ENCODE peak calls at places on chromosomes 3 and 15, in nine cellular contexts. One of them, this sample, is unnamed.

GRCh38 chr3:70805044-70805732 is 492.8 kb upstream of the MDFIC2 start:
- DNase-seq in GM12864: no peak
- DNase-seq in HFFc6: peak; percentile 12
- DNase-seq in progenitor cell of endocrine pancreas: no peak
- DNase-seq in right lobe of liver: no peak
- DNase-seq in thyroid gland: no peak
- DNase-seq in astrocyte of the spinal cord: peak; percentile 51
- DNase-seq in uterus: no peak
- DNase-seq in Panc1: no peak
- DNase-seq in this sample: peak; percentile 73

GRCh38 chr3:60053518-60054265 is 1003.9 kb upstream of the CFAP20DC start:
- DNase-seq in GM12864: no peak
- DNase-seq in HFFc6: no peak
- DNase-seq in progenitor cell of endocrine pancreas: no peak
- DNase-seq in right lobe of liver: no peak
- DNase-seq in thyroid gland: no peak
- DNase-seq in astrocyte of the spinal cord: peak; percentile 37
- DNase-seq in uterus: no peak
- DNase-seq in Panc1: no peak
- DNase-seq in this sample: no peak

GRCh38 chr15:88989578-88989977 is 76.4 kb upstream of the MFGE8 start:
- DNase-seq in GM12864: no peak
- DNase-seq in HFFc6: peak; percentile 95
- DNase-seq in progenitor cell of endocrine pancreas: no peak
- DNase-seq in right lobe of liver: no peak
- DNase-seq in thyroid gland: no peak
- DNase-seq in astrocyte of the spinal cord: peak; percentile 74
- DNase-seq in uterus: no peak
- DNase-seq in Panc1: no peak
- DNase-seq in this sample: peak; percentile 39

GRCh38 chr3:105613120-105613519 is 246.4 kb downstream of the ALCAM start:
- DNase-seq in GM12864: no peak
- DNase-seq in HFFc6: no peak
- DNase-seq in progenitor cell of endocrine pancreas: no peak
- DNase-seq in right lobe of liver: no peak
- DNase-seq in thyroid gland: peak; percentile 60
- DNase-seq in astrocyte of the spinal cord: no peak
- DNase-seq in uterus: no peak
- DNase-seq in Panc1: no peak
- DNase-seq in this sample: no peak

GRCh38 chr3:101779808-101780366 is 876 bp downstream of the NXPE3 start:
- DNase-seq in GM12864: no peak
- DNase-seq in HFFc6: no peak
- DNase-seq in progenitor cell of endocrine pancreas: no peak
- DNase-seq in right lobe of liver: no peak
- DNase-seq in thyroid gland: no peak
- DNase-seq in astrocyte of the spinal cord: no peak
- DNase-seq in uterus: no peak
- DNase-seq in Panc1: peak; percentile 22
- DNase-seq in this sample: no peak

GRCh38 chr3:25870452-25870851 is 80.6 kb downstream of the OXSM start:
- DNase-seq in GM12864: no peak
- DNase-seq in HFFc6: no peak
- DNase-seq in progenitor cell of endocrine pancreas: no peak
- DNase-seq in right lobe of liver: no peak
- DNase-seq in thyroid gland: no peak
- DNase-seq in astrocyte of the spinal cord: no peak
- DNase-seq in uterus: no peak
- DNase-seq in Panc1: no peak
- DNase-seq in this sample: peak; percentile 8

GRCh38 chr15:43977072-43977884 is 150.5 kb downstream of the WDR76 start:
- DNase-seq in GM12864: peak; percentile 35
- DNase-seq in HFFc6: no peak
- DNase-seq in progenitor cell of endocrine pancreas: no peak
- DNase-seq in right lobe of liver: no peak
- DNase-seq in thyroid gland: no peak
- DNase-seq in astrocyte of the spinal cord: no peak
- DNase-seq in uterus: no peak
- DNase-seq in Panc1: no peak
- DNase-seq in this sample: no peak

GRCh38 chr3:62888180-62888579 is 13.0 kb upstream of the CADPS start:
- DNase-seq in GM12864: no peak
- DNase-seq in HFFc6: no peak
- DNase-seq in progenitor cell of endocrine pancreas: no peak
- DNase-seq in right lobe of liver: no peak
- DNase-seq in thyroid gland: no peak
- DNase-seq in astrocyte of the spinal cord: no peak
- DNase-seq in uterus: no peak
- DNase-seq in Panc1: no peak
- DNase-seq in this sample: no peak

GRCh38 chr3:160098261-160098908 is 109.8 kb downstream of the IL12A start:
- DNase-seq in GM12864: no peak
- DNase-seq in HFFc6: no peak
- DNase-seq in progenitor cell of endocrine pancreas: no peak
- DNase-seq in right lobe of liver: no peak
- DNase-seq in thyroid gland: no peak
- DNase-seq in astrocyte of the spinal cord: no peak
- DNase-seq in uterus: no peak
- DNase-seq in Panc1: no peak
- DNase-seq in this sample: peak; percentile 45

GRCh38 chr15:81313686-81314085 is 10.3 kb downstream of the STARD5 start:
- DNase-seq in GM12864: no peak
- DNase-seq in HFFc6: no peak
- DNase-seq in progenitor cell of endocrine pancreas: no peak
- DNase-seq in right lobe of liver: peak; percentile 26
- DNase-seq in thyroid gland: no peak
- DNase-seq in astrocyte of the spinal cord: no peak
- DNase-seq in uterus: no peak
- DNase-seq in Panc1: no peak
- DNase-seq in this sample: no peak

GRCh38 chr15:89822951-89823701 is 8.5 kb upstream of the ANPEP start:
- DNase-seq in GM12864: no peak
- DNase-seq in HFFc6: peak; percentile 51
- DNase-seq in progenitor cell of endocrine pancreas: no peak
- DNase-seq in right lobe of liver: no peak
- DNase-seq in thyroid gland: no peak
- DNase-seq in astrocyte of the spinal cord: peak; percentile 42
- DNase-seq in uterus: no peak
- DNase-seq in Panc1: no peak
- DNase-seq in this sample: peak; percentile 24

GRCh38 chr3:124207873-124208473 is 216.0 kb upstream of the ROPN1 start:
- DNase-seq in GM12864: peak; percentile 69
- DNase-seq in HFFc6: no peak
- DNase-seq in progenitor cell of endocrine pancreas: no peak
- DNase-seq in right lobe of liver: no peak
- DNase-seq in thyroid gland: no peak
- DNase-seq in astrocyte of the spinal cord: no peak
- DNase-seq in uterus: no peak
- DNase-seq in Panc1: no peak
- DNase-seq in this sample: no peak

GRCh38 chr3:155076888-155077287 is 3.2 kb upstream of the MME start:
- DNase-seq in GM12864: no peak
- DNase-seq in HFFc6: no peak
- DNase-seq in progenitor cell of endocrine pancreas: no peak
- DNase-seq in right lobe of liver: no peak
- DNase-seq in thyroid gland: no peak
- DNase-seq in astrocyte of the spinal cord: no peak
- DNase-seq in uterus: no peak
- DNase-seq in Panc1: no peak
- DNase-seq in this sample: peak; percentile 35

GRCh38 chr3:126082334-126083137 is 1.4 kb downstream of the SLC41A3 start:
- DNase-seq in GM12864: no peak
- DNase-seq in HFFc6: no peak
- DNase-seq in progenitor cell of endocrine pancreas: no peak
- DNase-seq in right lobe of liver: no peak
- DNase-seq in thyroid gland: no peak
- DNase-seq in astrocyte of the spinal cord: no peak
- DNase-seq in uterus: no peak
- DNase-seq in Panc1: no peak
- DNase-seq in this sample: no peak

GRCh38 chr15:62287066-62287857 is 122.2 kb upstream of the C2CD4B start:
- DNase-seq in GM12864: no peak
- DNase-seq in HFFc6: no peak
- DNase-seq in progenitor cell of endocrine pancreas: no peak
- DNase-seq in right lobe of liver: no peak
- DNase-seq in thyroid gland: no peak
- DNase-seq in astrocyte of the spinal cord: no peak
- DNase-seq in uterus: no peak
- DNase-seq in Panc1: no peak
- DNase-seq in this sample: peak; percentile 5

GRCh38 chr15:26722621-26723160 is 50.2 kb downstream of the GABRB3 start:
- DNase-seq in GM12864: no peak
- DNase-seq in HFFc6: no peak
- DNase-seq in progenitor cell of endocrine pancreas: no peak
- DNase-seq in right lobe of liver: no peak
- DNase-seq in thyroid gland: no peak
- DNase-seq in astrocyte of the spinal cord: no peak
- DNase-seq in uterus: no peak
- DNase-seq in Panc1: no peak
- DNase-seq in this sample: no peak

GRCh38 chr3:79766474-79767193 is 1.2 kb downstream of the ROBO1 start:
- DNase-seq in GM12864: no peak
- DNase-seq in HFFc6: no peak
- DNase-seq in progenitor cell of endocrine pancreas: no peak
- DNase-seq in right lobe of liver: no peak
- DNase-seq in thyroid gland: no peak
- DNase-seq in astrocyte of the spinal cord: peak; percentile 9
- DNase-seq in uterus: no peak
- DNase-seq in Panc1: no peak
- DNase-seq in this sample: peak; percentile 20

GRCh38 chr3:127702151-127702578 is 29.4 kb downstream of the ABTB1 start:
- DNase-seq in GM12864: no peak
- DNase-seq in HFFc6: no peak
- DNase-seq in progenitor cell of endocrine pancreas: no peak
- DNase-seq in right lobe of liver: peak; percentile 93
- DNase-seq in thyroid gland: no peak
- DNase-seq in astrocyte of the spinal cord: no peak
- DNase-seq in uterus: no peak
- DNase-seq in Panc1: no peak
- DNase-seq in this sample: no peak

GRCh38 chr15:41561777-41562145 is 2.7 kb downstream of the TYRO3 start:
- DNase-seq in GM12864: no peak
- DNase-seq in HFFc6: no peak
- DNase-seq in progenitor cell of endocrine pancreas: no peak
- DNase-seq in right lobe of liver: no peak
- DNase-seq in thyroid gland: peak; percentile 30
- DNase-seq in astrocyte of the spinal cord: peak; percentile 72
- DNase-seq in uterus: peak; percentile 83
- DNase-seq in Panc1: no peak
- DNase-seq in this sample: peak; percentile 83
- TF ChIP-seq CTCF in GM12864: no peak
- TF ChIP-seq CTCF in HFFc6: no peak
- TF ChIP-seq CTCF in progenitor cell of endocrine pancreas: peak; percentile 34
- TF ChIP-seq CTCF in right lobe of liver: no peak
- TF ChIP-seq CTCF in thyroid gland: no peak
- TF ChIP-seq CTCF in astrocyte of the spinal cord: peak; percentile 44
- TF ChIP-seq CTCF in uterus: no peak
- TF ChIP-seq CTCF in Panc1: no peak
- TF ChIP-seq CTCF in this sample: peak; percentile 54

DNA sequence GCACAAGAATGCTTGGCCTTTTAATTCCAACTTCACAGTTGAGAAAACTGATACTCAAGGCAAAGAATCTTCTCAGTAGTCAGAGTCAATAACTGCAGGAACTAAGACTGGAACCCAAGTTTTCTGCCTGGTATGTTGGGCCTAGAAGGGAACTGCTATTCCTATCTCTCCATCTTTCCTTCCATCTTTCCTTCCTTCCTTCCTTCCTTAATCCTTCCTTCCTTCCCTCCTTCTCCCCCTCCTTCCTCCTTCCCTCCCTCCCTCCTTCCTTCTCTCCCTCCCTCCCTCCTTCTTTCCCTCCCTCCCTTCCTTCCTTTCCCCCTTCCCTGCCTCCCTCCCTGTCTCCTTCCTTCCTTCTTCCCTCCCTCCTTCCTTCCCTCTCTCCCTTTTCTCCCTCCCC is 131.2 kb downstream of the RORA start:
- DNase-seq in GM12864: no peak
- DNase-seq in HFFc6: no peak
- DNase-seq in progenitor cell of endocrine pancreas: no peak
- DNase-seq in right lobe of liver: no peak
- DNase-seq in thyroid gland: no peak
- DNase-seq in astrocyte of the spinal cord: no peak
- DNase-seq in uterus: no peak
- DNase-seq in Panc1: no peak
- DNase-seq in this sample: no peak
- TF ChIP-seq CTCF in GM12864: no peak
- TF ChIP-seq CTCF in HFFc6: no peak
- TF ChIP-seq CTCF in progenitor cell of endocrine pancreas: no peak
- TF ChIP-seq CTCF in right lobe of liver: no peak
- TF ChIP-seq CTCF in thyroid gland: no peak
- TF ChIP-seq CTCF in astrocyte of the spinal cord: no peak
- TF ChIP-seq CTCF in uterus: no peak
- TF ChIP-seq CTCF in Panc1: no peak
- TF ChIP-seq CTCF in this sample: no peak

GRCh38 chr15:68018797-68019196 is 35.3 kb upstream of the PIAS1 start:
- DNase-seq in GM12864: no peak
- DNase-seq in HFFc6: no peak
- DNase-seq in progenitor cell of endocrine pancreas: no peak
- DNase-seq in right lobe of liver: no peak
- DNase-seq in thyroid gland: no peak
- DNase-seq in astrocyte of the spinal cord: no peak
- DNase-seq in uterus: no peak
- DNase-seq in Panc1: no peak
- DNase-seq in this sample: no peak

GRCh38 chr15:68023307-68024101 is 30.6 kb upstream of the PIAS1 start:
- DNase-seq in GM12864: no peak
- DNase-seq in HFFc6: no peak
- DNase-seq in progenitor cell of endocrine pancreas: no peak
- DNase-seq in right lobe of liver: no peak
- DNase-seq in thyroid gland: no peak
- DNase-seq in astrocyte of the spinal cord: no peak
- DNase-seq in uterus: no peak
- DNase-seq in Panc1: no peak
- DNase-seq in this sample: no peak

GRCh38 chr15:68022061-68022460 is 32.1 kb upstream of the PIAS1 start:
- DNase-seq in GM12864: no peak
- DNase-seq in HFFc6: no peak
- DNase-seq in progenitor cell of endocrine pancreas: no peak
- DNase-seq in right lobe of liver: peak; percentile 69
- DNase-seq in thyroid gland: peak; percentile 7
- DNase-seq in astrocyte of the spinal cord: no peak
- DNase-seq in uterus: peak; percentile 60
- DNase-seq in Panc1: no peak
- DNase-seq in this sample: no peak

GRCh38 chr15:68019814-68020525 is 34.1 kb upstream of the PIAS1 start:
- DNase-seq in GM12864: no peak
- DNase-seq in HFFc6: no peak
- DNase-seq in progenitor cell of endocrine pancreas: no peak
- DNase-seq in right lobe of liver: no peak
- DNase-seq in thyroid gland: no peak
- DNase-seq in astrocyte of the spinal cord: no peak
- DNase-seq in uterus: no peak
- DNase-seq in Panc1: no peak
- DNase-seq in this sample: no peak

GRCh38 chr15:68020685-68021084 is 33.4 kb upstream of the PIAS1 start:
- DNase-seq in GM12864: no peak
- DNase-seq in HFFc6: no peak
- DNase-seq in progenitor cell of endocrine pancreas: no peak
- DNase-seq in right lobe of liver: no peak
- DNase-seq in thyroid gland: no peak
- DNase-seq in astrocyte of the spinal cord: no peak
- DNase-seq in uterus: no peak
- DNase-seq in Panc1: no peak
- DNase-seq in this sample: no peak
- TF ChIP-seq CTCF in GM12864: no peak
- TF ChIP-seq CTCF in HFFc6: no peak
- TF ChIP-seq CTCF in progenitor cell of endocrine pancreas: no peak
- TF ChIP-seq CTCF in right lobe of liver: no peak
- TF ChIP-seq CTCF in thyroid gland: no peak
- TF ChIP-seq CTCF in astrocyte of the spinal cord: no peak
- TF ChIP-seq CTCF in uterus: no peak
- TF ChIP-seq CTCF in Panc1: no peak
- TF ChIP-seq CTCF in this sample: no peak

GRCh38 chr3:24596626-24597025 is 102.0 kb upstream of the THRB start:
- DNase-seq in GM12864: no peak
- DNase-seq in HFFc6: no peak
- DNase-seq in progenitor cell of endocrine pancreas: no peak
- DNase-seq in right lobe of liver: no peak
- DNase-seq in thyroid gland: no peak
- DNase-seq in astrocyte of the spinal cord: no peak
- DNase-seq in uterus: no peak
- DNase-seq in Panc1: no peak
- DNase-seq in this sample: no peak
- TF ChIP-seq CTCF in GM12864: no peak
- TF ChIP-seq CTCF in HFFc6: no peak
- TF ChIP-seq CTCF in progenitor cell of endocrine pancreas: no peak
- TF ChIP-seq CTCF in right lobe of liver: no peak
- TF ChIP-seq CTCF in thyroid gland: no peak
- TF ChIP-seq CTCF in astrocyte of the spinal cord: no peak
- TF ChIP-seq CTCF in uterus: no peak
- TF ChIP-seq CTCF in Panc1: no peak
- TF ChIP-seq CTCF in this sample: no peak